ENCODE peak calls at places on chromosomes 5 and 9, in four cellular contexts. M, B, L and P are unnamed samples.

GRCh38 chr5:125151150-125151932 is 404.9 kb upstream of the ZNF608 start:
- DNase-seq in B (no peak), L (no peak), M (no peak), P (no peak)

GRCh38 chr5:10736354-10736753 is 24.7 kb downstream of the DAP start:
- DNase-seq in M (no peak), B (no peak), L (no peak), P (no peak)

GRCh38 chr9:94783121-94783664 is 56.7 kb downstream of the AOPEP start:
- DNase-seq in M (peak), B (peak), L (peak), P (peak)

GRCh38 chr9:122446819-122447484 is 30.8 kb downstream of the OR1J1 start:
- DNase-seq in B (no peak), L (no peak), M (no peak), P (no peak)

GRCh38 chr9:18922161-18922910 is 110.7 kb downstream of the SAXO1 start:
- DNase-seq in L (no peak), B (no peak), M (no peak), P (no peak)

GRCh38 chr5:52139888-52140580 is 647.7 kb upstream of the ITGA1 start:
- DNase-seq in L (no peak), M (no peak), B (no peak), P (no peak)

GRCh38 chr5:10306114-10306513 is 1.6 kb downstream of the CMBL start:
- DNase-seq in M (no peak), L (no peak), B (no peak), P (no peak)

GRCh38 chr9:119487118-119487827 is 118.0 kb upstream of the BRINP1 start:
- DNase-seq in M (no peak), L (no peak), B (no peak), P (no peak)

GRCh38 chr9:134895849-134896833 is 15.5 kb downstream of the FCN2 start:
- DNase-seq in L (no peak), M (peak), B (no peak), P (peak)

GRCh38 chr5:72063219-72063819 is 44.0 kb upstream of the MAP1B start:
- DNase-seq in M (no peak), B (no peak), L (no peak), P (no peak)

GRCh38 chr9:109251080-109251775 is 69.6 kb downstream of the EPB41L4B start:
- DNase-seq in B (peak), M (no peak), L (no peak), P (no peak)

GRCh38 chr9:109249615-109250014 is 71.2 kb downstream of the EPB41L4B start:
- DNase-seq in B (no peak), M (no peak), L (no peak), P (no peak)

GRCh38 chr9:109250311-109250741 is 70.5 kb downstream of the EPB41L4B start:
- DNase-seq in L (no peak), B (no peak), M (no peak), P (no peak)

GRCh38 chr9:109251776-109252106 is 69.1 kb downstream of the EPB41L4B start:
- DNase-seq in M (no peak), B (no peak), L (no peak), P (no peak)

DNA sequence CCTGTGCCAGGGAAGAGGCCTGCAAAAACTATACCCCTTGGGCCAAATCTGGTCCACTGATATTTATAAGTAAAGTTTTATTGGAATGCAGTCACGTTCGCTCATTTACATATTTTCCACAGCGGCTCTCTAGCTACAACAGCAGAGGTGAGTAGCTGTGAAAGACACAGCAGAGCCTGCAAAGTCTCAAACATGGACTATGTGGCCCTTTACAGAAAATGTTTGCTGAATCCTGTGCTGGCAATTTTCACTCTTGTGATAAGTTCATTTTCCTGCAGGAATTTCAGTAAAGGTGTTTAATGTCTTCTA is 70.1 kb downstream of the EPB41L4B start:
- DNase-seq in B (no peak), L (no peak), M (no peak), P (no peak)
- H3K27ac ChIP-seq in B (no peak), L (peak), M (no peak), P (peak)

GRCh38 chr9:133347515-133347984 is 381 bp downstream of the MED22 start:
- DNase-seq in M (no peak), L (no peak), B (no peak), P (no peak)
- H3K27ac ChIP-seq in M (peak), L (peak), B (peak), P (peak)

GRCh38 chr9:16687678-16688369 is 182.6 kb downstream of the BNC2 start:
- DNase-seq in M (no peak), L (no peak), B (no peak), P (no peak)

GRCh38 chr9:16690628-16691027 is 179.8 kb downstream of the BNC2 start:
- DNase-seq in L (no peak), M (no peak), B (no peak), P (no peak)

GRCh38 chr9:16689352-16689938 is 181.0 kb downstream of the BNC2 start:
- DNase-seq in L (no peak), B (no peak), M (no peak), P (no peak)

DNA sequence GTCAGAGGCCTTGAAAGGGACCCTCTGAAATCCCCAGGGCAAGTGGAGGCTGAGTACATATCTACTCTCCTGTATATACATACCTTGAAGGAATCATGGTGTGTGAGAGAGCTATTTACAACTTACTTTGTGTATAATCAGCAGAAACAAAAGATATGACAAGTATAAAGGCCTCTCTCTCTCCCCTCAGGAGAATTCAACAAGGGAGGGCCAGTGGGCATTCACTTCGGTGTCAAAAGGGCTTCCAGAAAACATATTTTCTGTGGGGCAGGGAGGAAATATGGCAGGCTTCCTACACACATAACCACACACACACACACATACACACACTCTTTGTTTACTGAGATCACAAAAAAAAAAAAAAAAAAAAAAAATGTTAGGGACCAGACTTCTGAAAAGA is 181.7 kb downstream of the BNC2 start:
- DNase-seq in M (no peak), L (no peak), B (no peak), P (no peak)
- H3K27ac ChIP-seq in M (peak), L (no peak), B (no peak), P (no peak)

GRCh38 chr9:76537150-76537646 is 78.2 kb downstream of the GCNT1 start:
- DNase-seq in L (no peak), B (no peak), M (peak), P (no peak)
- H3K27ac ChIP-seq in L (no peak), B (no peak), M (no peak), P (no peak)

GRCh38 chr9:118362123-118362522 is 657.9 kb downstream of the TLR4 start:
- DNase-seq in L (no peak), B (no peak), M (no peak), P (no peak)

GRCh38 chr9:118360036-118360435 is 655.8 kb downstream of the TLR4 start:
- DNase-seq in B (no peak), L (no peak), M (no peak), P (no peak)

GRCh38 chr9:118366228-118366627 is 662.0 kb downstream of the TLR4 start:
- DNase-seq in M (no peak), L (no peak), B (no peak), P (no peak)

GRCh38 chr9:118364266-118365075 is 660.3 kb downstream of the TLR4 start:
- DNase-seq in L (no peak), M (no peak), B (no peak), P (no peak)

DNA sequence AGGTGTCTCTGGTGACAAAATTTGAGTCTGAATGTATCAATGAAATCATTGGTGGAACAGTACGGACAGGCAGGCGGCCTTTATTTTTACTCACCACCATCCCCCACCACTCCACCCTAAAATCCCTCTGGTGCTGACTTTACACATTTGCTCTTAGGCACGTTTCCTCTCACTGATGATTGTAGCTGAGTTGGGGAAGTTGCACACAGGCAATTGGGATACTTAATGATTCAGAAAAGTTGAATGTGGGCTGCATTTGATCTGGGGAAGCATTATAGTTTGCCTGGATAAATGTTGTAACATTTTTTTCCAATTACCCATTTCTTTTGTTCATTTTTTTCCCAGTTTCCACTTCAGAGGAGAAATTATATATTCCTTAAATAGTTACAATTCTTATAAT is 658.4 kb downstream of the TLR4 start:
- DNase-seq in L (no peak), B (no peak), M (no peak), P (no peak)
- H3K27ac ChIP-seq in L (no peak), B (no peak), M (no peak), P (no peak)

GRCh38 chr9:98502311-98502975 is 206.3 kb downstream of the GABBR2 start:
- DNase-seq in M (no peak), B (no peak), L (no peak), P (no peak)
- H3K27ac ChIP-seq in M (no peak), B (peak), L (no peak), P (peak)